ENCODE peak calls at places on chromosomes 16 and 17, in ten cellular contexts. K is vagina, D is IMR-90, B is body of pancreas, M is prostate gland, Y is Peyer's patch, Q is esophagus squamous epithelium, X is breast epithelium, W is H1, P is uterus. J is an unnamed sample.

GRCh38 chr16:17578921-17579876 is 108.4 kb upstream of the XYLT1 start:
- DNase-seq in Y (peak), X (no peak), M (peak), B (peak), D (peak), P (peak), Q (no peak), W (peak), K (peak), J (peak)

GRCh38 chr16:56919099-56919800 is 12.7 kb upstream of the HERPUD1 start:
- DNase-seq in D (no peak), B (peak), W (no peak), P (no peak), X (peak), Q (no peak), M (peak), Y (no peak), K (no peak), J (no peak)

GRCh38 chr16:88009566-88010342 is 58.5 kb downstream of the BANP start:
- DNase-seq in W (no peak), M (no peak), K (no peak), B (no peak), P (no peak), Y (no peak), D (peak), Q (no peak), X (no peak), J (no peak)

GRCh38 chr16:76900285-76901263 is 290.4 kb upstream of the MON1B start:
- DNase-seq in M (no peak), B (peak), Y (no peak), P (no peak), Q (no peak), W (no peak), K (no peak), X (no peak), D (no peak), J (no peak)

GRCh38 chr16:30087181-30087898 is 4.4 kb downstream of the TBX6 start:
- DNase-seq in P (no peak), Q (no peak), D (no peak), M (no peak), K (no peak), B (peak), W (no peak), Y (no peak), X (no peak), J (no peak)

GRCh38 chr16:24909856-24910255 is 64.1 kb downstream of the SLC5A11 start:
- DNase-seq in K (no peak), Q (no peak), D (no peak), M (no peak), X (no peak), P (no peak), Y (no peak), B (no peak), W (no peak), J (no peak)

GRCh38 chr16:21272253-21272652 is 5.8 kb downstream of the CRYM start:
- DNase-seq in W (no peak), B (no peak), K (peak), X (no peak), Q (no peak), D (no peak), Y (no peak), M (no peak), P (no peak), J (no peak)

GRCh38 chr17:77279448-77280303 is 138.9 kb downstream of the SEC14L1 start:
- DNase-seq in Y (no peak), Q (no peak), P (no peak), D (peak), X (no peak), B (no peak), W (no peak), K (no peak), M (no peak), J (peak)

GRCh38 chr16:77899416-77899815 is 111.1 kb downstream of the VAT1L start:
- DNase-seq in B (no peak), K (no peak), D (no peak), P (no peak), Q (no peak), Y (no peak), M (no peak), X (no peak), W (no peak), J (no peak)

GRCh38 chr17:43368740-43369506 is 29.9 kb upstream of the ARL4D start:
- DNase-seq in K (no peak), W (peak), Y (peak), D (peak), Q (no peak), B (peak), X (peak), P (peak), M (peak), J (no peak)
- TF ChIP-seq POLR2A in K (no peak), W (peak), Y (no peak), D (peak), Q (no peak), B (peak), X (peak), P (peak), M (peak), J (no peak)

GRCh38 chr17:82311971-82312370 is 5.4 kb downstream of the CD7 start:
- DNase-seq in W (no peak), D (no peak), X (no peak), B (no peak), Y (no peak), P (no peak), K (no peak), Q (no peak), M (no peak), J (no peak)

GRCh38 chr17:82313195-82314011 is 4.0 kb downstream of the CD7 start:
- DNase-seq in P (no peak), K (no peak), W (no peak), M (no peak), Y (no peak), D (no peak), B (no peak), X (no peak), Q (no peak), J (no peak)

GRCh38 chr17:82305727-82306300 is 11.6 kb downstream of the CD7 start:
- DNase-seq in M (no peak), P (no peak), K (no peak), Q (no peak), D (no peak), X (no peak), Y (no peak), W (no peak), B (no peak), J (no peak)

GRCh38 chr17:82310877-82311276 is 6.5 kb downstream of the CD7 start:
- DNase-seq in B (no peak), W (no peak), M (no peak), P (no peak), Y (no peak), K (no peak), D (no peak), X (no peak), Q (no peak), J (no peak)

DNA sequence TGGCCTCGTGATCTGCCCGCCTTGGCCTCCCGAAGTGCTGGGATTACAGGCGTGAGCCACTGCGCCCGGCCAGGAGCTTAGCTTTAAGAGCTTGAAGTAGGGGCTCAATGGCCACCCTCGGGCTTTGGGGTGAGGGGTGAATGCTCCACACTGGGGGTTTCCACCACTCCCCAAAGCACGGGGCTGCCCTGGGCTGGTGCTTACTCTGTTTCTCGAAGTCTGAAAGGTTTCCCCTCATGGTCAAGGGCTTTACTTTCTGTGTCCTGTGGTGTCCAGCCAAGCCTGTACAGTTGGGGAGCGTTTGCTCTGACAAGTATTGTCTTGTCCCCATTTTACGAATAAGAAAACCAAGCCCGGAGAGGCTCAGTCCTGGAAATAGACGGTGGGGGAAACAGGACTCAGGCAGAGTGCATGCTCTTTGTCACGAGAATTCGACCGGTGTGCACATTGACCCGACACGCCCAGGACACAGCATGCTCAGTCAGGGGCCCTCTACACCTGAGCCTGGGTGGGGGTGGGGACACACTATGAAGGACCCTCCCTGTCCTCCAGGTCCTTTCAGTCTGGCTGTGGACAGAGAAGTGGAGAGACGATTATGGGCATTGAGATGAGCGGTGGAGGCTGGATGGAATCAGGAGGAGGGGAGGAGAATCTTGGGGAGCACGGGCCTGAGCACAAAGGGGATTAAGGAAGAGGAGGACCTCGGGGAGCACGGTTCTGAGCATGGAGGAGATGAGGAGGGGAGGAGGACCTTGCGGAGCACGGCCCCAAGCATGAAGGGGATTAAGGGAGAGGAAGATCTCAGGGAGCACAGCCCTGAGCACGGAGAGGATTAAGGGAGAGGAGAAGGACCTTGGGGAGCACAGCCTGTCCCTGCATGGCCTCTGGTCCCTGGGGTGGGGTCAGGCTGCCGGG is 7.5 kb downstream of the CD7 start:
- DNase-seq in P (no peak), B (no peak), D (no peak), Y (no peak), W (no peak), K (no peak), M (no peak), X (no peak), Q (no peak), J (no peak)
- TF ChIP-seq POLR2A in P (no peak), B (no peak), D (no peak), Y (no peak), W (no peak), K (no peak), M (no peak), X (no peak), Q (no peak), J (no peak)

GRCh38 chr17:37570527-37571093 is 38.6 kb downstream of the SYNRG start:
- DNase-seq in W (peak), X (no peak), P (no peak), D (peak), M (peak), Y (no peak), Q (no peak), B (peak), K (no peak), J (peak)
- TF ChIP-seq POLR2A in W (no peak), X (no peak), P (no peak), D (no peak), M (no peak), Y (no peak), Q (no peak), B (no peak), K (no peak), J (no peak)

GRCh38 chr16:66927012-66927436 is 1.7 kb upstream of the RRAD start:
- DNase-seq in X (no peak), W (no peak), M (no peak), Y (no peak), P (no peak), K (no peak), Q (no peak), D (peak), B (no peak), J (no peak)

GRCh38 chr16:66926171-66926570 is 836 bp upstream of the RRAD start:
- DNase-seq in Q (no peak), B (no peak), D (no peak), X (no peak), K (no peak), P (no peak), M (no peak), W (no peak), Y (no peak), J (no peak)

GRCh38 chr16:66924527-66925321 is 611 bp downstream of the RRAD start:
- DNase-seq in B (no peak), K (no peak), Y (no peak), X (no peak), M (no peak), D (no peak), Q (no peak), W (peak), P (no peak), J (peak)

GRCh38 chr16:66923866-66924265 is 1.5 kb downstream of the RRAD start:
- DNase-seq in W (no peak), Q (no peak), Y (no peak), K (no peak), M (no peak), P (no peak), D (no peak), B (no peak), X (no peak), J (no peak)

GRCh38 chr16:66925322-66925840 is at the start of gene RRAD:
- DNase-seq in K (no peak), P (peak), B (no peak), M (no peak), D (peak), W (peak), Q (no peak), Y (no peak), X (no peak), J (peak)
- TF ChIP-seq POLR2A in K (no peak), P (peak), B (peak), M (no peak), D (peak), W (no peak), Q (peak), Y (no peak), X (no peak), J (no peak)

GRCh38 chr17:10156579-10157488 is 41.6 kb downstream of the GAS7 start:
- DNase-seq in D (no peak), M (no peak), W (no peak), B (peak), K (no peak), Y (peak), X (no peak), P (no peak), Q (no peak), J (no peak)
- TF ChIP-seq POLR2A in D (no peak), M (no peak), W (no peak), B (no peak), K (no peak), Y (no peak), X (no peak), P (no peak), Q (no peak), J (no peak)

GRCh38 chr16:1767116-1767994 is 4.0 kb downstream of the NME3 start:
- DNase-seq in B (no peak), D (no peak), X (no peak), Q (no peak), P (no peak), Y (no peak), K (no peak), W (no peak), M (no peak), J (no peak)

GRCh38 chr16:1766701-1767100 is 4.6 kb downstream of the NME3 start:
- DNase-seq in D (no peak), Q (no peak), W (no peak), X (no peak), P (no peak), B (no peak), M (no peak), K (no peak), Y (no peak), J (no peak)

GRCh38 chr16:1764971-1765370 is 6.4 kb downstream of the NME3 start:
- DNase-seq in M (no peak), D (no peak), Q (no peak), P (no peak), Y (no peak), K (no peak), X (no peak), B (no peak), W (no peak), J (no peak)

GRCh38 chr16:1765826-1766225 is 5.5 kb downstream of the NME3 start:
- DNase-seq in X (no peak), D (no peak), W (no peak), Q (no peak), P (no peak), K (no peak), B (no peak), Y (no peak), M (no peak), J (no peak)

DNA sequence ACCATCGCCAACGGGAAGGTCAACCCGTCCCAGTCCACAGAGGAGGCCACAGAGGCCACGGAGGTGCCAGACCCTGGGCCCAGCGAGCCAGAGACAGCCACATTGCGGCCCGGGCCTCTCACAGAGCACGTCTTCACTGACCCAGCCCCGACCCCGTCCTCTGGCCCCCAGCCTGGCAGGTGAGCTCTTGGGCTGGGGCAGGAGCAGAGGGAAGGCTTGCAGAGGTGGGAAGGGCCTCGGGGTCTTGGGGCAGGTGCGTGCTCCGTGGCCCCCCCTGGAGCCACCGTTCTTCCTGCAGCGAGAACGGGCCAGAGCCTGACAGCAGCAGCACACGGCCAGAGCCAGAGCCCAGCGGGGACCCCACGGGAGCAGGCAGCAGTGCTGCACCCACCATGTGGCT is 5.1 kb downstream of the NME3 start:
- DNase-seq in P (no peak), X (no peak), B (no peak), M (no peak), W (no peak), Q (no peak), D (no peak), Y (no peak), K (no peak), J (no peak)
- TF ChIP-seq POLR2A in P (no peak), X (no peak), B (no peak), M (no peak), W (no peak), Q (no peak), D (no peak), Y (no peak), K (no peak), J (no peak)

GRCh38 chr17:4119299-4119698 is 23.5 kb downstream of the ZZEF1 start:
- DNase-seq in Q (no peak), Y (no peak), B (no peak), M (no peak), X (no peak), D (no peak), W (no peak), K (no peak), P (no peak), J (no peak)

GRCh38 chr17:4120332-4120731 is 22.5 kb downstream of the ZZEF1 start:
- DNase-seq in Y (no peak), X (no peak), Q (no peak), M (no peak), B (no peak), K (no peak), D (no peak), P (no peak), W (no peak), J (no peak)

GRCh38 chr17:4125552-4125951 is 17.3 kb downstream of the ZZEF1 start:
- DNase-seq in Q (no peak), B (no peak), D (no peak), Y (no peak), W (no peak), K (no peak), X (no peak), P (no peak), M (no peak), J (no peak)

GRCh38 chr17:4127555-4127954 is 15.3 kb downstream of the ZZEF1 start:
- DNase-seq in K (no peak), X (no peak), Q (no peak), M (no peak), W (no peak), Y (no peak), D (peak), P (no peak), B (no peak), J (no peak)

GRCh38 chr17:4124994-4125393 is 17.8 kb downstream of the ZZEF1 start:
- DNase-seq in D (no peak), Q (no peak), Y (no peak), P (no peak), K (no peak), B (no peak), W (no peak), X (no peak), M (no peak), J (no peak)
- TF ChIP-seq POLR2A in D (no peak), Q (no peak), Y (no peak), P (no peak), K (no peak), B (no peak), W (no peak), X (no peak), M (no peak), J (no peak)

GRCh38 chr16:31202402-31203385 is at the start of gene PYCARD:
- DNase-seq in B (peak), M (peak), P (peak), Y (peak), K (no peak), D (peak), Q (no peak), X (no peak), W (peak), J (peak)
- TF ChIP-seq POLR2A in B (peak), M (no peak), P (peak), Y (peak), K (no peak), D (no peak), Q (peak), X (no peak), W (peak), J (no peak)

DNA sequence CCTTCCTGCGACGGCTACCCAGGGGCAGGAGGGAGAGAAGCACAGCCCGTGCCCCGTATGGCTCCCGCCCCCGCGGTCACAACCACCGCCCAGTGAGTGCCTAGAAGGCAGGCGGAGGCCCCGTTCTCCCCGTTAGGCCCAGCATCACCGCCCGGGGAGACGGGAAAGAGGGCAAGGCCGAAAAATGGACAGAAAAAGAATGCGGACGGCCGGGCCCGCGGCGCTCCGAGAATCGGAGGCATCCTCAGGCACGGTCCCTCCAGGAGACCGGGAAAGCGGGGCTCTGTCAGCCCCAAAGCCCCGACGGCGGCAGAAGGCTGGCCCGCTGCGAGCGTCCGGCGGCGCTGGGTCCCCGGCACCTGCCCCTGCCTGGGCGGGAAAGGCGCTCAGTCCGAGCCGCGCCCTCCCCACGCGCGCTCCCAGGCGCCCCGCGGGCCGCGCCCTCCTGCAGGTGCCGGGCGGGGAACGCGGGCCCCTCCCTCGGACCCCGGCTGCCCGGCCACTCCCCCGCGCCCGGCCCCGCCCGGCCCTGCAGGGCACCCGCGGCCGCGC is 407 bp downstream of the MCRIP1 start:
- DNase-seq in Q (no peak), B (peak), D (no peak), K (no peak), W (peak), Y (peak), X (no peak), M (no peak), P (no peak), J (peak)
- TF ChIP-seq POLR2A in Q (no peak), B (no peak), D (no peak), K (no peak), W (no peak), Y (peak), X (no peak), M (peak), P (no peak), J (no peak)

J was measured in K562.